ENCODE peak calls at places on chromosomes 16 and 17, in six cellular contexts. P is astrocyte; T is neuronal stem cell; K is suprapubic skin; B is stimulated activated CD8-positive, alpha-beta memory T cell treated with anti-CD3 and anti-CD28 coated beads, Interleukin-2, amount 100 ng/mL, for 1 hour; D is sciatic nerve. F is an unnamed sample.

GRCh38 chr16:78985736-78986605 is 614.6 kb downstream of the MAF start:
- DNase-seq in P (no peak), T (no peak), K (no peak), B (no peak), D (no peak), F (no peak)

GRCh38 chr16:24346734-24347133 is 90.6 kb downstream of the CACNG3 start:
- DNase-seq in P (no peak), T (no peak), K (no peak), B (no peak), D (no peak), F (no peak)

GRCh38 chr17:41785876-41786226 is 660 bp downstream of the JUP start:
- DNase-seq in P (no peak), T (no peak), K (peak), B (no peak), D (no peak), F (no peak)

GRCh38 chr17:65785109-65785508 is 223.7 kb upstream of the AXIN2 start:
- DNase-seq in P (peak), T (no peak), K (no peak), B (no peak), D (no peak), F (no peak)

GRCh38 chr17:1684307-1685189 is at the start of gene PRPF8:
- DNase-seq in P (peak), T (peak), K (peak), B (peak), D (peak), F (peak)

GRCh38 chr17:44348988-44349364 is 3.9 kb downstream of the GRN start:
- DNase-seq in P (no peak), T (no peak), K (no peak), B (no peak), D (no peak), F (no peak)

GRCh38 chr16:85819245-85819644 is 19.8 kb downstream of the COX4I1 start:
- DNase-seq in P (peak), T (peak), K (peak), B (peak), D (peak), F (no peak)

GRCh38 chr16:85554791-85555548 is 58.2 kb upstream of the GSE1 start:
- DNase-seq in P (peak), T (no peak), K (no peak), B (no peak), D (peak), F (no peak)

GRCh38 chr17:83084621-83085056 is 5.2 kb downstream of the METRNL start:
- DNase-seq in P (no peak), T (no peak), K (no peak), B (no peak), D (no peak), F (no peak)

GRCh38 chr17:28895794-28896447 is 1.6 kb downstream of the FLOT2 start:
- DNase-seq in P (no peak), T (no peak), K (no peak), B (no peak), D (no peak), F (no peak)

GRCh38 chr16:69494993-69495392 is 70.6 kb downstream of the CYB5B start:
- DNase-seq in P (no peak), T (no peak), K (no peak), B (peak), D (no peak), F (no peak)